ENCODE peak calls at places on chromosome 17, in six cellular contexts. X, B, E, H, I and R are unnamed samples.

GRCh38 chr17:46730679-46731078 is 87.8 kb downstream of the WNT3 start:
- DNase-seq in X (no peak), B (no peak), E (no peak), H (no peak), I (no peak), R (no peak)

GRCh38 chr17:77376795-77377751 is 236.3 kb downstream of the SEC14L1 start:
- DNase-seq in X (no peak), B (peak), E (no peak), H (no peak), I (no peak), R (no peak)

GRCh38 chr17:73770115-73770848 is 126.0 kb upstream of the SDK2 start:
- DNase-seq in X (no peak), B (no peak), E (no peak), H (no peak), I (peak), R (no peak)

GRCh38 chr17:78034429-78035091 is 76.1 kb downstream of the TNRC6C start:
- DNase-seq in X (peak), B (no peak), E (no peak), H (no peak), I (no peak), R (no peak)

GRCh38 chr17:42287305-42288077 is 807 bp upstream of the STAT5A start:
- DNase-seq in X (peak), B (no peak), E (peak), H (no peak), I (peak), R (no peak)

GRCh38 chr17:55421179-55421934 is at the start of gene MMD:
- DNase-seq in X (no peak), B (no peak), E (no peak), H (no peak), I (peak), R (no peak)

GRCh38 chr17:8121531-8122390 is 2.1 kb downstream of the HES7 start:
- DNase-seq in X (peak), B (no peak), E (no peak), H (no peak), I (peak), R (no peak)

GRCh38 chr17:61490540-61490975 is 38.3 kb downstream of the TBX4 start:
- DNase-seq in X (no peak), B (no peak), E (no peak), H (no peak), I (no peak), R (no peak)

GRCh38 chr17:13568746-13569739 is 32.7 kb downstream of the HS3ST3A1 start:
- DNase-seq in X (no peak), B (no peak), E (no peak), H (no peak), I (no peak), R (no peak)

GRCh38 chr17:77570565-77570898 is 388.0 kb upstream of the TNRC6C start:
- DNase-seq in X (no peak), B (no peak), E (no peak), H (no peak), I (no peak), R (no peak)

GRCh38 chr17:909642-910323 is 69.8 kb downstream of the NXN start:
- DNase-seq in X (no peak), B (no peak), E (no peak), H (no peak), I (peak), R (no peak)

GRCh38 chr17:50715471-50715870 is 3.9 kb upstream of the LUC7L3 start:
- DNase-seq in X (no peak), B (no peak), E (no peak), H (no peak), I (no peak), R (no peak)

GRCh38 chr17:44807093-44807816 is 22.8 kb downstream of the GJC1 start:
- DNase-seq in X (no peak), B (no peak), E (no peak), H (no peak), I (no peak), R (no peak)

GRCh38 chr17:29291163-29291752 is 2.7 kb downstream of the NUFIP2 start:
- DNase-seq in X (peak), B (peak), E (peak), H (no peak), I (peak), R (peak)

GRCh38 chr17:6688944-6689343 is 24.2 kb downstream of the SLC13A5 start:
- DNase-seq in X (no peak), B (no peak), E (no peak), H (no peak), I (no peak), R (no peak)

GRCh38 chr17:62696256-62696655 is 68.8 kb downstream of the MRC2 start:
- DNase-seq in X (no peak), B (no peak), E (no peak), H (no peak), I (no peak), R (no peak)

GRCh38 chr17:55343900-55344513 is 77.6 kb downstream of the MMD start:
- DNase-seq in X (no peak), B (no peak), E (no peak), H (no peak), I (no peak), R (no peak)

GRCh38 chr17:31486351-31487062 is 95.0 kb downstream of the RAB11FIP4 start:
- DNase-seq in X (no peak), B (no peak), E (no peak), H (no peak), I (no peak), R (no peak)

GRCh38 chr17:55426851-55427586 is 5.4 kb upstream of the MMD start:
- DNase-seq in X (no peak), B (no peak), E (no peak), H (no peak), I (no peak), R (no peak)

GRCh38 chr17:61317779-61318178 is 81.9 kb upstream of the TBX2 start:
- DNase-seq in X (no peak), B (no peak), E (no peak), H (no peak), I (no peak), R (no peak)

GRCh38 chr17:61634011-61634539 is 43.1 kb upstream of the NACA2 start:
- DNase-seq in X (no peak), B (no peak), E (no peak), H (no peak), I (no peak), R (no peak)

GRCh38 chr17:79186406-79186805 is 111.8 kb downstream of the ENGASE start:
- DNase-seq in X (no peak), B (no peak), E (no peak), H (no peak), I (no peak), R (no peak)

GRCh38 chr17:79182176-79183160 is 107.8 kb downstream of the ENGASE start:
- DNase-seq in X (no peak), B (no peak), E (no peak), H (no peak), I (no peak), R (no peak)

GRCh38 chr17:79180358-79181005 is 105.9 kb downstream of the ENGASE start:
- DNase-seq in X (no peak), B (no peak), E (no peak), H (no peak), I (no peak), R (no peak)

GRCh38 chr17:79185671-79186070 is 111.0 kb downstream of the ENGASE start:
- DNase-seq in X (no peak), B (no peak), E (no peak), H (no peak), I (no peak), R (no peak)

GRCh38 chr17:79183221-79184158 is 108.9 kb downstream of the ENGASE start:
- DNase-seq in X (no peak), B (no peak), E (no peak), H (no peak), I (no peak), R (no peak)
- H3K9ac ChIP-seq in X (no peak), B (no peak), E (no peak), H (peak), I (no peak), R (no peak)

GRCh38 chr17:49407981-49408501 is 6.6 kb downstream of the PHB1 start:
- DNase-seq in X (peak), B (peak), E (no peak), H (peak), I (peak), R (no peak)
- TF ChIP-seq POLR2AphosphoS5 in X (no peak), B (no peak), E (no peak), H (no peak), I (no peak), R (no peak)

GRCh38 chr17:80833952-80834895 is 157.4 kb upstream of the CHMP6 start:
- DNase-seq in X (no peak), B (no peak), E (no peak), H (no peak), I (no peak), R (no peak)

GRCh38 chr17:80835816-80836657 is 155.6 kb upstream of the CHMP6 start:
- DNase-seq in X (no peak), B (no peak), E (no peak), H (no peak), I (no peak), R (no peak)

GRCh38 chr17:80832888-80833583 is 158.6 kb upstream of the CHMP6 start:
- DNase-seq in X (peak), B (peak), E (peak), H (peak), I (peak), R (peak)

GRCh38 chr17:80836658-80836965 is 155.0 kb upstream of the CHMP6 start:
- DNase-seq in X (no peak), B (no peak), E (no peak), H (no peak), I (no peak), R (no peak)

DNA sequence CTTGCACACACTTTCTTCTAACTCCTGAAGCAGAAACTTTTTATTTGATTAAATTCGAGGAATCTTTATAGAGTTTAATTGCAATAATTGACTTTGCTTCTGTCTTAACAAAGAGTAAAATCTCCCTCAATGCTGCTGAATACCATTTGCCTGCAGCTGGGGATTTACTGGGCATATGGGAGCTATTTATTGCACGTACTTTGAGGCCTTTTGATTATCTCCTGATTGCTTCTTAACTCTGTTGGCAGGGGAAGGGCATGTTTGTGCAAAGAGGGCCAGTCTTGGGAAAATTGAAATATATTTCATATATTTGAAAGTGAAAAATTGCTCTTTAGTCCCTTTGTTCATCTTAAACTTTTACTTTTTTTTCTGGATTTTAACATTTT is 156.8 kb upstream of the CHMP6 start:
- DNase-seq in X (no peak), B (no peak), E (no peak), H (no peak), I (no peak), R (no peak)
- H3K27ac ChIP-seq in X (no peak), B (no peak), E (no peak), H (no peak), I (no peak), R (no peak)

DNA sequence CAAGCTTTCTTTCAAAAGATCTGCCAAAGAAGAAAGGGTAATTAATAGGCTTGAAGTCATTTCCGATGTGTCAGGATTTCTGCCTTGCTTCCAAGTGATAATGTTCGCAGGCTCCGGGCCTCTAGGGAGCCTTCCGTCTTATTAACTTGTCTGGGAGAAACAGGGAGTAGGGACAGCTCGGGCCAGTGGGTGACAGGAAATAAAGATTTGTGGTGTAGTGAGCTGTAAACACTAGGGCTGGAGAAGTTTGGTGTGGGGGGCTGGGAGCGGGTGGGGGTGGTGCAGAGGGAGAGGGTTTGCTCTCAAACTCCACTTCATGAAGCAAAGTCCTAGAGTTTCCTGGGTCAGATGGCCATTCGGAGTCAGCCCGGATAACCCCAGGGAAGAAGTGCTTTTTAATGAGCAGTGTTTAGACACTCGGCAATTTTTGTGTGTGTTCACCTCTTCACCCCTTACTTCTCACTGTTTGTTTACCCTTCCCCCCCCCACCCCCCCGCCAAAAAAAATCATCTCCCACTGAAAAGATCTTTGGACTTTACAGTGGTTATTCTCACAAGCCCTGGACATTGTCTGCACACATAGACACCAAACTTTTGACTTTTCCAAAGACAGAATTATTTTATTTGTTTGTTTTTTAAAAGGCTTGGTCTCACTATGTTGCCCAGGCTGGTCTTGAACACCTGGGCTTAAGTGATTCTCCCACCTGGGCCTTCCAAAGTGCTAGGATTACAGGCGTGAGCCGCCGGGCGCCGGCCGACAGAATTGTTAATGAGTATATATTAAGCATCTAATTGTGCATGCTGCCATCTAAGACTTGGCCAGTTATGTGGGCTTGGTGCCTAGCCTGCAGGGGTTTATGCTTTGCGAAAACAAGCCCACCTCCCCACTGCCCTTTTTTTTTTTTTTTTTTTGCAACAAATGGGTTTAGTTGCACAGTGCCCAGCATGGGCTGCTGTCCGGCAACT is 196.4 kb downstream of the CCDC182 start:
- DNase-seq in X (peak), B (peak), E (no peak), H (no peak), I (peak), R (no peak)
- H3K9ac ChIP-seq in X (no peak), B (peak), E (no peak), H (no peak), I (no peak), R (no peak)

DNA sequence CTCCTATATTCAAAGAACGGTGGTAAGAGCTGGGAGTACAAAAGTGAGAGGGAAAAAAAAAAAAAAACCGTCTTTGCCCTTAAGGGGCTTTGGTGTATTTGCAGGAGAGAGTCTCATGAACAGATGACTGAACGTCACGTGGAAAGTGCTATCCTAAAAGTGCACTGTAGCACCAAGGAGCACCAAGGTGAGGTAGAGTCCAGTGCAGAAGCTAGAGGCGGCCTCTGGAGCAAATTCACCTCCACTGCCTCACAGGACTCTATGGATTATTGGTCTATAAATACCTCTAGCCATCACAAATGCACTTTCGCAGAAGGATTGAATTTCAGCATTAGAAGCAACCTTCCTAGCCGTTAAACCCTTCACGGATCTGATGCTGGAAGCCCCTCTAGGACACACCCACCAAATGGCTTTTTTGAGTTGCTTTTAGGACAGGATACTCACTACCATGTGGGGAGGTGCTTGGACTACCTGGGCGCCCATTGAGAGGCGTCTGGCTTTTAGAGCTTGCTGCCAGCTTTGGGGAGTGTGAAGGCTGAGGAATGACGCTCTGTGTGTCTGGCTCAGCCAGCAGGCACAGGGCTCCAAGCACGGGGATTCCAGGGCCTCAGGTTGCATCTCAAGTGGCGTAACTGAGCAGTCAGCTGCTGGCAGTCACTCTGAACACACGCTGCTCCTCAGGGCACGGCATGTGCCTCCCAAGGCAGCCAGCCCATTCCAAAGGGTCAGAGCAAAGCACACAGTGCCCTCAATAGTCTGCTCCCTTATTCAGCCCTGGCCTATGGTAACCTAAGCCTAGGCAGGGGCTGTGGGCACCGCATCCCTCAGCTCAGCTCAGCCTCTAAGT is 52.7 kb downstream of the CDRT4 start:
- DNase-seq in X (no peak), B (no peak), E (no peak), H (no peak), I (no peak), R (no peak)
- TF ChIP-seq POLR2AphosphoS5 in X (no peak), B (no peak), E (no peak), H (no peak), I (no peak), R (no peak)

DNA sequence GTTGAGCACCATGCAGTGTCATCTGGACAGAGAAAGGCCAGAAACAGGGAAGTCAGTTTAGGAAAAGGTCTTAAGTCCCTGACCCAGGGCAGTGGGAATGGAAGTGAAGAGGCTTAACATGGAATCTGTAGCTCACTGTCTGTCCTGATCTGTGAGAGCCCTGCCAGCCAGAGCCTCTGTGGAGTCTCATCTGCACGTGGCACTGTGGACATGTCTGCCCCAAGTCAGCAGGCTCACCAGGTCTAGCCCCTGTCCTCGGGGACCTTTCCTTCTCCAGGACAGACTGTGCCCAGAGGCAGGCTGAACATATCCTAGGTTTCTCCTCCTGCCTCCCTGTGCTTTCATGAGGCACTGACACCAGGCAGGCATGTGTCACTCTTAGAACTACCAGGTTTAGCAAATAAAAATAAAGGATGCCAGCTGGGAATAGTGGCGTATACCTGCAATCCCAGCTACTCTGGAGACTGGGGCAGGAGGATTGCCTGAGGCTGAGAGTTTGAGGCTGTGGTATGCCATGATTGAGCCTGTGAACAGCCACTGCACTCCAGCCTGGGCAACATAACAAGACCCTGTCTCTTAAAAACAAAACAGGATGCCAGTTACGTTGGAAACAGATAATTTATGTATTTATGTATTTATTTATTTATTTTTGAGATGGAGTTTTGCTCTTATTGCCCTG is 22.4 kb downstream of the UNK start:
- DNase-seq in X (no peak), B (no peak), E (no peak), H (no peak), I (no peak), R (no peak)
- H3K27ac ChIP-seq in X (no peak), B (no peak), E (no peak), H (no peak), I (no peak), R (no peak)

GRCh38 chr17:65473363-65473762 is 88.1 kb downstream of the AXIN2 start:
- DNase-seq in X (no peak), B (no peak), E (no peak), H (no peak), I (no peak), R (no peak)
- H3K9ac ChIP-seq in X (no peak), B (no peak), E (no peak), H (no peak), I (no peak), R (no peak)

DNA sequence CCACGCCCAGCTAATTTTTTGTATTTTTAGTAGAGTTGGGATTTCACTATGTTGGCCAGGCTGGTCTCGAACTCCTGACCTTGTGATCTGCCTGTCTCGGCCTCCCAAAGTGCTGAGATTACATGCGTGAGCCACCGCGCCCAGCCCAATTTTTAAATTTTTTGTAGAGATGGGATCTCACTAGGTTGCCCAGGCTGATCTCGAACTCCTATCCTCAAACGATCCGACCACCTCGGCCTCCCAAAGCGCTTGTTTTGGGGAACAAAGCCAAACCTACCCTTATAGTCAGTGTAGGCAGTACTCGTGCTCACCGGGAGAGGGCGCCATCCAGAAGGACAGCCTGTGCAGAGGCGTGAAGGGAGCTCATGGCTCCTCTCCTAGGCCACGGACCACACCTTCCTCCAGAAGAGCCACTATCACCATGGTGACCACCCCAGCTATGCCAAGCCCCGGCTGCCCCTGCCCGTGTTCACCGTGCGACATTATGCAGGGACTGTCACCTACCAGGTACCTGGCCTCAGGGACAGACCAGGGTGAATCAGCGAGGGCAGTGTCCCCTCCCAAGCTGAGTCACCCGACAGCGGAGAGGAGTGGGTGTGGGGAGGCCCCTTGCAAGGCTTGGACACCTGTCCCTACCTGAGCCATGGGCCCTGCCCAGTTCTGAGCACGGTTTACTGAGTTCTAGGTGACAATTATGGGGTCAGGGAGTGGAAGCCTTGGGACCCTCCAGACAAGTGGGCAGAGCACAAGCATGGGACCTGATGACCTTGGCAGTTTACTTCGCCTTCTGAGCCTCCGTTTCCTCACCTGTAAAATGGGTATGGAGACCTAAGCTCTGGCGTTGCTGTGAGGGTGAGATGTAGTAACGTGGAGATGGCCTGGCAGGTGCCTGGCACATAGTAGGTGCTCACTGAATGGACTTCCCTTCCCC is 13.7 kb downstream of the MYO15B start:
- DNase-seq in X (peak), B (peak), E (no peak), H (peak), I (peak), R (no peak)
- TF ChIP-seq POLR2AphosphoS5 in X (no peak), B (no peak), E (no peak), H (no peak), I (no peak), R (no peak)

GRCh38 chr17:20920813-20921199 is 122.0 kb downstream of the USP22 start:
- DNase-seq in X (peak), B (no peak), E (no peak), H (no peak), I (no peak), R (no peak)
- H3K27ac ChIP-seq in X (no peak), B (no peak), E (no peak), H (no peak), I (no peak), R (peak)